ENCODE peak calls at places on chromosomes 13 and 19, in five cellular contexts. One of them, this sample, is unnamed.

GRCh38 chr19:3836887-3837286 is 32.0 kb downstream of the ZFR2 start:
- DNase-seq in tibial nerve: no peak
- DNase-seq in mucosa of descending colon: no peak
- DNase-seq in IMR-90: no peak
- DNase-seq in A549: no peak
- DNase-seq in this sample: no peak

GRCh38 chr19:12364391-12365093 is 941 bp downstream of the ZNF442 start:
- DNase-seq in A549: no peak
- DNase-seq in mucosa of descending colon: no peak
- DNase-seq in tibial nerve: no peak
- DNase-seq in IMR-90: peak
- DNase-seq in this sample: peak

GRCh38 chr19:8615813-8616596 is 5.5 kb upstream of the ADAMTS10 start:
- DNase-seq in IMR-90: peak
- DNase-seq in A549: peak
- DNase-seq in mucosa of descending colon: peak
- DNase-seq in tibial nerve: peak
- DNase-seq in this sample: peak

GRCh38 chr13:100725472-100725871 is 50.9 kb upstream of the TMTC4 start:
- DNase-seq in A549: no peak
- DNase-seq in IMR-90: no peak
- DNase-seq in tibial nerve: no peak
- DNase-seq in mucosa of descending colon: no peak
- DNase-seq in this sample: no peak

GRCh38 chr19:7427944-7428343 is 60.9 kb downstream of the PEX11G start:
- DNase-seq in mucosa of descending colon: no peak
- DNase-seq in A549: no peak
- DNase-seq in IMR-90: peak
- DNase-seq in tibial nerve: no peak
- DNase-seq in this sample: peak

GRCh38 chr13:32407854-32408253 is 20.1 kb downstream of the N4BP2L1 start:
- DNase-seq in tibial nerve: no peak
- DNase-seq in mucosa of descending colon: no peak
- DNase-seq in A549: no peak
- DNase-seq in IMR-90: no peak
- DNase-seq in this sample: no peak

GRCh38 chr13:75181906-75182305 is 300.1 kb downstream of the TBC1D4 start:
- DNase-seq in A549: peak
- DNase-seq in mucosa of descending colon: no peak
- DNase-seq in IMR-90: peak
- DNase-seq in tibial nerve: no peak
- DNase-seq in this sample: peak

GRCh38 chr13:74129500-74130144 is 4.6 kb downstream of the KLF12 start:
- DNase-seq in mucosa of descending colon: peak
- DNase-seq in A549: no peak
- DNase-seq in tibial nerve: no peak
- DNase-seq in IMR-90: no peak
- DNase-seq in this sample: peak

GRCh38 chr13:107999751-108000150 is 215.6 kb downstream of the LIG4 start:
- DNase-seq in mucosa of descending colon: no peak
- DNase-seq in A549: no peak
- DNase-seq in IMR-90: no peak
- DNase-seq in tibial nerve: no peak
- DNase-seq in this sample: no peak

GRCh38 chr19:51341066-51341465 is 873 bp downstream of the VSIG10L start:
- DNase-seq in tibial nerve: no peak
- DNase-seq in IMR-90: no peak
- DNase-seq in mucosa of descending colon: peak
- DNase-seq in A549: no peak
- DNase-seq in this sample: no peak

GRCh38 chr13:73194310-73194709 is 135.5 kb downstream of the KLF5 start:
- DNase-seq in mucosa of descending colon: no peak
- DNase-seq in A549: peak
- DNase-seq in IMR-90: no peak
- DNase-seq in tibial nerve: no peak
- DNase-seq in this sample: no peak

GRCh38 chr13:110303644-110304043 is 3.3 kb downstream of the COL4A1 start:
- DNase-seq in mucosa of descending colon: no peak
- DNase-seq in tibial nerve: no peak
- DNase-seq in IMR-90: no peak
- DNase-seq in A549: no peak
- DNase-seq in this sample: no peak

GRCh38 chr13:24148414-24149305 is 11.9 kb upstream of the SPATA13 start:
- DNase-seq in A549: peak
- DNase-seq in mucosa of descending colon: no peak
- DNase-seq in tibial nerve: no peak
- DNase-seq in IMR-90: peak
- DNase-seq in this sample: peak

GRCh38 chr19:42040031-42040430 is 30.0 kb downstream of the GRIK5 start:
- DNase-seq in tibial nerve: no peak
- DNase-seq in IMR-90: no peak
- DNase-seq in mucosa of descending colon: no peak
- DNase-seq in A549: no peak
- DNase-seq in this sample: no peak

GRCh38 chr13:57633950-57634828 is 2.6 kb downstream of the PCDH17 start:
- DNase-seq in mucosa of descending colon: no peak
- DNase-seq in A549: no peak
- DNase-seq in tibial nerve: no peak
- DNase-seq in IMR-90: no peak
- DNase-seq in this sample: peak

GRCh38 chr13:40390290-40391008 is 276.0 kb downstream of the FOXO1 start:
- DNase-seq in IMR-90: no peak
- DNase-seq in tibial nerve: no peak
- DNase-seq in mucosa of descending colon: no peak
- DNase-seq in A549: no peak
- DNase-seq in this sample: no peak

GRCh38 chr19:45076029-45076850 is at the start of gene ZNF296:
- DNase-seq in tibial nerve: peak
- DNase-seq in A549: peak
- DNase-seq in IMR-90: no peak
- DNase-seq in mucosa of descending colon: peak
- DNase-seq in this sample: peak

GRCh38 chr13:30354481-30355404 is 47.4 kb upstream of the KATNAL1 start:
- DNase-seq in tibial nerve: no peak
- DNase-seq in A549: no peak
- DNase-seq in IMR-90: no peak
- DNase-seq in mucosa of descending colon: no peak
- DNase-seq in this sample: no peak

DNA sequence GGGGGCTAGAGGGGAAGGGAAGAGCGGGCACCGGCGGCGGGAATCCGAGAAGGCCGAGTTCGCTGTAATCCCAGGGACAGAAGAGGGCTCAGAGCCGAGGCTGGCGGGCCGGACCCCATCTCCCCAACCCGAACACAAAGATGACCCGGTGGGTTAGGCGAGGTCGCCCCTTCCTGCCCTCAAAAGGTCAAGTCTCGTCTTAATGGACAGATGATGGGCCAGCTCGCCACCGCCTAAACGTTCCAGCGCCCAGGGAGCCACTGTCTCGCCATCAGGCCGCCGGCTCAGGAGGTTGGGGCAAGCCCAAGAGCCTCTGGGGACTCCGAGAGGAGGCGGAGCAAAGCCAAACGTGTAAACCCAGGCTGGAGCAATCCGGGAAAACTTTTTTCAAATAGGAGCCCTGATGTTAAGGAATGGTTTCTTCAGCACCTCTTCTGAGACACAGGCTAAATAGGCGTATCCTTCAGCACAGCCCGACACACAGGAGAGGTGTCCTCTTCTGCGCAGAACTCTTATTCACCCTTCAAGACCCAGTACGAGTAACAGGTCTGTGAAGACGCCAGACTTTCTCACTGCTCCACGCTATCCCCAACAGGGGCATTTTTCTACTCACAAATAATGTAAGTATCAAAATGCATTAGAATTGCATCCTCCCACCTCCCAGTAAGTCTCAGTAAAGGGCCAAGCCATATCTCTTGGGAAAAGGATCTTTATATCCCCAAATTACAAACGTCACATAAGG is 6.3 kb upstream of the POU4F1 start:
- DNase-seq in mucosa of descending colon: no peak
- DNase-seq in IMR-90: no peak
- DNase-seq in A549: peak
- DNase-seq in tibial nerve: no peak
- DNase-seq in this sample: peak
- H3K4me3 ChIP-seq in mucosa of descending colon: no peak
- H3K4me3 ChIP-seq in IMR-90: peak
- H3K4me3 ChIP-seq in A549: peak
- H3K4me3 ChIP-seq in tibial nerve: peak
- H3K4me3 ChIP-seq in this sample: peak

DNA sequence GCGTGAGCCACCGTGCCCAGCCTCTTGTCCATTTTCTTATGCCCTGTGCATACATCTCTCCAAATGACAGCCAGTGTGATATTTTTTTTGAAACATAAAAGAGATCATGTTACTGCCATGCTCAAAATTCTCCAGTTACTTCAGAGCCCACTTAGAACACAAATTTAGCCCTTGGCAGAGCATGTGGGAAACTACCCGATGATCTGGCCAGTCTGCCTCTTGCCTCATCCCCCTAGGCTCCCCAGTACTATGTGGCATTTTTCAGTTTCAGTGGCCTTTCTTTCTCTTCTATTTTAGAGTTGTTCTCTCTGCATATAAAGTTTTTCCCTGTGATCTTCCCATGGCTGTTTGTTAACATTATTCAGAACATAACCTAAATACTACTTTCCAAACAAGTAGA is 323.0 kb downstream of the GPC5 start:
- DNase-seq in tibial nerve: no peak
- DNase-seq in A549: no peak
- DNase-seq in mucosa of descending colon: no peak
- DNase-seq in IMR-90: no peak
- DNase-seq in this sample: no peak
- H3K4me3 ChIP-seq in tibial nerve: no peak
- H3K4me3 ChIP-seq in A549: no peak
- H3K4me3 ChIP-seq in mucosa of descending colon: no peak
- H3K4me3 ChIP-seq in IMR-90: no peak
- H3K4me3 ChIP-seq in this sample: no peak

DNA sequence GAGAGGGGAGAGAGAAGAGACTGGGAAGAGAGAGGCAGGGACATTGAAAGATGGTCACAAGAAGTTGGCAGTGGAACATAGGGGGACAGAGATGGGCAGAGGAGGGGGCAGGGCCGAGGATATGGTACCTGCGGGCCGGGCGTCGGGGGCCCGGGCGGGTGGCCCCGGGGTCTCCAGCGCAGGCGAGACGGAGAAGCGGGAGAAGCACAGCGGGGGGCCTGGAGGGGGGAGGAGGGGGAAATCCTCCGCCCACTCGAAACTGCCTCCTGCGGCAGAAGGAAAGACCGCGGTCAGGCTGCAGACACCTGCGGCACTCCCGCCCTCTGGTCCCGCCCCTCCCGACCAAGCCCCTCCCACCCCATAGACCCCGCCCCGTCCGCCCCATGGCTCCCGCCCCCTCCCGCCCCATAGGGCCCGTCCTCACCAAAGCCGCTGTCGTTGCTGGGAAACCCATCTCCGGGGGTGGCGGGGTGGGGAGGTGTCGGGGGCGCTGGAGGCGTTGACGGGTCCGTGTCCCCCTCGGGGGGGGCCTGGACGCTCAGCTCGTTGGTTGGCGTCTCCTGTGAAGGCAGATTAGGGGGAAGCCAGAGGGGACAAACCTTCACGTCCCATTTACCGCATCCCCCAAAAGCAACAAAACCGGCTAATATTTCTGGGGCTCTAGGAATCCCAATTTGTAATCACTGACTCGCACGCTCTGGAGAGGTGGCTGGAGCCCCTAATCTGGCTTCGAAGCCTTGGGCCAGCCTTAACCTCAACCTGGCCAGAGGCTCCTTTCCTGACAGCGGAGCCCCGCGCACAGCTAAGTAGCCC is 20.4 kb downstream of the LMTK3 start:
- DNase-seq in A549: peak
- DNase-seq in IMR-90: no peak
- DNase-seq in mucosa of descending colon: peak
- DNase-seq in tibial nerve: no peak
- DNase-seq in this sample: peak
- H3K4me3 ChIP-seq in A549: peak
- H3K4me3 ChIP-seq in IMR-90: no peak
- H3K4me3 ChIP-seq in mucosa of descending colon: no peak
- H3K4me3 ChIP-seq in tibial nerve: no peak
- H3K4me3 ChIP-seq in this sample: no peak

GRCh38 chr19:43506629-43507028 is 2.1 kb upstream of the PHLDB3 start:
- DNase-seq in A549: no peak
- DNase-seq in IMR-90: no peak
- DNase-seq in tibial nerve: no peak
- DNase-seq in mucosa of descending colon: no peak
- DNase-seq in this sample: no peak

GRCh38 chr19:43503501-43504425 is 783 bp downstream of the PHLDB3 start:
- DNase-seq in A549: peak
- DNase-seq in IMR-90: peak
- DNase-seq in tibial nerve: peak
- DNase-seq in mucosa of descending colon: peak
- DNase-seq in this sample: peak

GRCh38 chr19:43504426-43505185 is at the start of gene PHLDB3:
- DNase-seq in mucosa of descending colon: peak
- DNase-seq in IMR-90: peak
- DNase-seq in tibial nerve: no peak
- DNase-seq in A549: no peak
- DNase-seq in this sample: no peak

GRCh38 chr19:43505941-43506340 is 1.4 kb upstream of the PHLDB3 start:
- DNase-seq in mucosa of descending colon: no peak
- DNase-seq in IMR-90: no peak
- DNase-seq in tibial nerve: no peak
- DNase-seq in A549: no peak
- DNase-seq in this sample: no peak

GRCh38 chr19:43505186-43505456 is 575 bp upstream of the PHLDB3 start:
- DNase-seq in tibial nerve: no peak
- DNase-seq in IMR-90: no peak
- DNase-seq in A549: no peak
- DNase-seq in mucosa of descending colon: no peak
- DNase-seq in this sample: no peak
- H3K4me3 ChIP-seq in tibial nerve: no peak
- H3K4me3 ChIP-seq in IMR-90: no peak
- H3K4me3 ChIP-seq in A549: peak
- H3K4me3 ChIP-seq in mucosa of descending colon: no peak
- H3K4me3 ChIP-seq in this sample: peak

GRCh38 chr19:11194657-11195056 is 2.7 kb downstream of the KANK2 start:
- DNase-seq in mucosa of descending colon: no peak
- DNase-seq in tibial nerve: no peak
- DNase-seq in IMR-90: peak
- DNase-seq in A549: no peak
- DNase-seq in this sample: no peak

GRCh38 chr19:11195681-11196080 is 1.7 kb downstream of the KANK2 start:
- DNase-seq in tibial nerve: no peak
- DNase-seq in A549: no peak
- DNase-seq in mucosa of descending colon: no peak
- DNase-seq in IMR-90: no peak
- DNase-seq in this sample: no peak

GRCh38 chr19:11194173-11194572 is 3.2 kb downstream of the KANK2 start:
- DNase-seq in mucosa of descending colon: no peak
- DNase-seq in tibial nerve: no peak
- DNase-seq in A549: no peak
- DNase-seq in IMR-90: no peak
- DNase-seq in this sample: no peak

GRCh38 chr19:11196406-11197287 is 698 bp downstream of the KANK2 start:
- DNase-seq in tibial nerve: no peak
- DNase-seq in mucosa of descending colon: peak
- DNase-seq in IMR-90: peak
- DNase-seq in A549: no peak
- DNase-seq in this sample: no peak

GRCh38 chr19:11195169-11195568 is 2.2 kb downstream of the KANK2 start:
- DNase-seq in A549: no peak
- DNase-seq in IMR-90: peak
- DNase-seq in mucosa of descending colon: no peak
- DNase-seq in tibial nerve: no peak
- DNase-seq in this sample: no peak
- H3K4me3 ChIP-seq in A549: no peak
- H3K4me3 ChIP-seq in IMR-90: peak
- H3K4me3 ChIP-seq in mucosa of descending colon: no peak
- H3K4me3 ChIP-seq in tibial nerve: peak
- H3K4me3 ChIP-seq in this sample: peak